ENCODE peak calls at places on chromosomes 6 and 20, in six cellular contexts. W is substantia nigra; L is cardiac fibroblast; V is stimulated activated CD4-positive, alpha-beta T cell treated with anti-CD3 and anti-CD28 coated beads, Interleukin-2, amount 100 ng/mL, for 24 hours; G is GM12865; Q is ovary. J is an unnamed sample.

GRCh38 chr6:119090256-119090655 is 11.8 kb upstream of the FAM184A start:
- DNase-seq in W (no peak), L (peak; percentile 5), V (no peak), G (no peak), Q (no peak), J (no peak)

GRCh38 chr6:100901582-100901981 is 20.5 kb upstream of the ASCC3 start:
- DNase-seq in W (no peak), L (no peak), V (no peak), G (no peak), Q (no peak), J (no peak)

GRCh38 chr6:134182528-134182927 is 130.1 kb upstream of the SLC2A12 start:
- DNase-seq in W (no peak), L (no peak), V (no peak), G (no peak), Q (no peak), J (no peak)

GRCh38 chr6:24642061-24642460 is 3.9 kb downstream of the KIAA0319 start:
- DNase-seq in W (no peak), L (no peak), V (no peak), G (no peak), Q (no peak), J (no peak)

GRCh38 chr6:165668951-165669350 is 5.9 kb upstream of the PDE10A start:
- DNase-seq in W (no peak), L (no peak), V (no peak), G (no peak), Q (no peak), J (no peak)

GRCh38 chr6:120899932-120900331 is 434.3 kb downstream of the TBC1D32 start:
- DNase-seq in W (no peak), L (no peak), V (no peak), G (no peak), Q (no peak), J (no peak)

GRCh38 chr20:44087051-44087856 is 99.7 kb downstream of the JPH2 start:
- DNase-seq in W (no peak), L (no peak), V (no peak), G (no peak), Q (no peak), J (no peak)

GRCh38 chr6:43304882-43305281 is 3.7 kb downstream of the CRIP3 start:
- DNase-seq in W (no peak), L (no peak), V (no peak), G (no peak), Q (no peak), J (no peak)

GRCh38 chr20:36574278-36575065 is 1.1 kb downstream of the TGIF2 start:
- DNase-seq in W (no peak), L (peak; percentile 62), V (peak; percentile 59), G (peak; percentile 68), Q (peak; percentile 82), J (peak; percentile 46)

GRCh38 chr20:50194831-50195523 is 4.3 kb downstream of the CEBPB start:
- DNase-seq in W (no peak), L (no peak), V (no peak), G (no peak), Q (no peak), J (no peak)

GRCh38 chr6:32849126-32849525 is 4.4 kb downstream of the TAP1 start:
- DNase-seq in W (no peak), L (no peak), V (no peak), G (no peak), Q (no peak), J (no peak)

GRCh38 chr6:24778121-24778520 is 3.4 kb downstream of the GMNN start:
- DNase-seq in W (no peak), L (no peak), V (no peak), G (no peak), Q (no peak), J (no peak)

GRCh38 chr6:48962041-48962440 is 501.0 kb downstream of the MMUT start:
- DNase-seq in W (no peak), L (no peak), V (no peak), G (no peak), Q (no peak), J (no peak)